ENCODE peak calls at places on chromosomes 16 and 17, in seven cellular contexts. A, H, P, T, M, X and K are unnamed samples.
A peak's percentile ranks its signal among the peaks of the same experiment; 100 is the strongest.

GRCh38 chr17:82345151-82345976 is 11.8 kb upstream of the SECTM1 start:
- DNase-seq in A (no peak), H (no peak), P (no peak), T (no peak), M (no peak), X (no peak), K (no peak)

GRCh38 chr17:4934173-4934979 is 2.3 kb downstream of the GP1BA start:
- DNase-seq in A (peak; percentile 75), H (no peak), P (no peak), T (no peak), M (peak; percentile 20), X (peak; percentile 69), K (no peak)

GRCh38 chr17:56125830-56126819 is 27.1 kb upstream of the ANKFN1 start:
- DNase-seq in A (no peak), H (no peak), P (peak; percentile 52), T (peak; percentile 46), M (peak; percentile 56), X (no peak), K (no peak)

GRCh38 chr17:29776026-29776425 is 153.3 kb upstream of the CORO6 start:
- DNase-seq in A (no peak), H (no peak), P (no peak), T (no peak), M (no peak), X (no peak), K (no peak)

GRCh38 chr17:73489333-73489732 is 154.9 kb downstream of the SDK2 start:
- DNase-seq in A (no peak), H (no peak), P (no peak), T (no peak), M (no peak), X (no peak), K (no peak)

GRCh38 chr17:50892101-50892776 is 26.1 kb upstream of the TOB1 start:
- DNase-seq in A (no peak), H (no peak), P (no peak), T (no peak), M (no peak), X (peak; percentile 2), K (no peak)

GRCh38 chr17:39863918-39864746 is at the start of gene IKZF3:
- DNase-seq in A (no peak), H (peak; percentile 64), P (no peak), T (no peak), M (peak; percentile 35), X (peak; percentile 84), K (no peak)

GRCh38 chr17:4221163-4221562 is 42.6 kb downstream of the ANKFY1 start:
- DNase-seq in A (no peak), H (no peak), P (no peak), T (no peak), M (no peak), X (no peak), K (no peak)

GRCh38 chr17:6752068-6752909 is 3.6 kb upstream of the XAF1 start:
- DNase-seq in A (peak; percentile 78), H (no peak), P (no peak), T (peak; percentile 55), M (peak; percentile 96), X (no peak), K (peak; percentile 47)

GRCh38 chr16:61890346-61890745 is 145.9 kb downstream of the CDH8 start:
- DNase-seq in A (no peak), H (no peak), P (no peak), T (no peak), M (no peak), X (no peak), K (no peak)

GRCh38 chr16:85673529-85674417 is 15.0 kb downstream of the GINS2 start:
- DNase-seq in A (no peak), H (no peak), P (no peak), T (no peak), M (peak; percentile 95), X (peak; percentile 89), K (no peak)

GRCh38 chr16:66365588-66365987 is 903 bp upstream of the CDH5 start:
- DNase-seq in A (no peak), H (no peak), P (no peak), T (peak; percentile 52), M (peak; percentile 80), X (no peak), K (peak; percentile 39)

GRCh38 chr17:12790806-12791148 is 1.5 kb downstream of the ARHGAP44 start:
- DNase-seq in A (no peak), H (no peak), P (no peak), T (no peak), M (no peak), X (no peak), K (no peak)

GRCh38 chr16:49440156-49441065 is 66.8 kb downstream of the C16orf78 start:
- DNase-seq in A (no peak), H (no peak), P (no peak), T (no peak), M (no peak), X (no peak), K (no peak)

GRCh38 chr16:57364143-57364542 is 5.6 kb downstream of the CCL22 start:
- DNase-seq in A (no peak), H (no peak), P (no peak), T (no peak), M (no peak), X (no peak), K (no peak)

GRCh38 chr16:11401161-11402050 is 56.1 kb downstream of the RMI2 start:
- DNase-seq in A (peak; percentile 81), H (no peak), P (no peak), T (no peak), M (no peak), X (peak; percentile 95), K (no peak)

GRCh38 chr16:69071036-69071435 is 34.4 kb upstream of the HAS3 start:
- DNase-seq in A (no peak), H (no peak), P (no peak), T (no peak), M (no peak), X (no peak), K (no peak)

GRCh38 chr16:27330542-27330941 is 16.8 kb downstream of the IL4R start:
- DNase-seq in A (no peak), H (no peak), P (no peak), T (peak; percentile 53), M (peak; percentile 62), X (no peak), K (peak; percentile 95)

GRCh38 chr16:31010539-31010938 is at the start of gene STX1B:
- DNase-seq in A (no peak), H (no peak), P (no peak), T (no peak), M (no peak), X (no peak), K (peak; percentile 43)

DNA sequence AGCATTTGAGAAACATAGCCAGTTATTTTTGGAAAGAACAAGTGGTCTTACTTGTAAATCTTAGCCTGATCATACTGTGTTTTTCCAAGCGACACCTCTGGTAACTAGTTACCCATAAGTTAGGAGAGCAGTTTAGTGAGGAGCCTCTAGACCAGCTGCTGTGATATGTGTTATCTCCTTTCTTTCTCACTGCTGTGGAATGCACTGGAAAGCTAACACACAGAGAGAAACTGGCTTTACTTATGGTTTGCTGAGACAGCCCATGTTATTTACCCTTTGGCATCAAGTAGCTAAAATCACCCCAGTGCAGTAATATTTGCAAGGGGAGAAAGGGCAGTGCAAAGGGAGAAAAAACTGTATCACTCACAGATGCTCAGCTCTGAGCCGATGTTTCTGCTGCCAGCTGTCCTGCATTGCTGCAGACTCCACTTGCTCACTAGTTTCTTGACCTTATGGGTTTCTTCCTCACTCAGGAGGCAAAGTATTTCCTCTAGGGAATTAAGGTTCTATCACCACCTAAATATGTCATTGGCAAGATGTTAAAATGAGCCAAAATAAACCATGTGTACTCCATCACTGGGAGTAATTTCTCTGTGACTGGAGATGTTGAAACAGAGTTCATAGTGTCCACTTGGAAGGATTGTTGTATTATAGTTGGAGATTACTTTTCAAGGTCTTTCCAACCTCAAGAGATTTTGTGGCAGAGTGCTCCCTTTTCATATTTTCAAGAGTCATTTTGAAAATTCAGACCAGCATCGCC is 2.3 kb downstream of the RBFOX1 start:
- DNase-seq in A (no peak), H (no peak), P (no peak), T (no peak), M (no peak), X (no peak), K (no peak)
- TF ChIP-seq POLR2A in A (no peak), H (no peak), P (no peak), T (no peak), M (no peak), X (no peak), K (no peak)

DNA sequence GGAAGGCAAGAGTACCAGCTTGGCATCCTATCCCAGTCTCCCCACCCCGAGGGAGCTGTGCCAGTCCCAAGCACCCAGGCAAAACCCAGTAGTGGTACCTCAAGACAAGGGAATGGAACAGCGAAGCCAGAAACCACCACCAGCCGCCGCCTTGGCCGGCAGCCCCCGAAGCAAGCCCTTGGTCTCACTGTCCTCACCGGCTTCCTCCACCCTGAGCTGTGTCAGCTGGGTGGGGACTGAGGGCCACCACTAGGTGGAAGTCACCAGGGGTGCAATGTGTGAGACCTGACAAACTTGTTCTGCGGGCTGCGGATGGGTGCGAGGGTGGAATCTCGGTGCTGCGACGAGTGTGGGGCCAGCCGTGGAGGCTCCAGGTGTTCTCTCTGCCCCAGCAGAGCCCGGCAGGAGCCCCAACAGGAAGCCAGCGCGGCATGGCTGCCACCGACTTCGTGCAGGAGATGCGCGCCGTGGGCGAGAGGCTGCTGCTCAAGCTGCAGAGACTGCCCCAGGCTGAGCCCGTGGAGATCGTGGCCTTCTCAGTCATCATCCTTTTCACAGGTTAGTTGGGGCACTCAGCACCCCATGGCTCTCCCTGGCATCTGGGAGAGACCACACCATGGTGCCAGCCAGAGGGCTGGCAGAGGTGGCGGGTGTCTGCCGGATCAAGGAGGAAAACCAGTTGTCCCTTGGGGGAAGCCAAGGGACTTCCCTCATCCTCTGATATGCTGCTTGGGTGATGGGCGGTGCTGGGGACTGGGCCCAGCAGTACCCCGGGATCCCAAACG is 6.7 kb downstream of the SMIM5 start:
- DNase-seq in A (no peak), H (no peak), P (no peak), T (no peak), M (no peak), X (peak; percentile 83), K (no peak)
- TF ChIP-seq POLR2A in A (no peak), H (no peak), P (no peak), T (no peak), M (no peak), X (no peak), K (no peak)

GRCh38 chr17:18980682-18981384 is 23.7 kb downstream of the FAM83G start:
- DNase-seq in A (no peak), H (no peak), P (no peak), T (no peak), M (no peak), X (no peak), K (no peak)
- TF ChIP-seq POLR2A in A (no peak), H (no peak), P (no peak), T (no peak), M (no peak), X (no peak), K (no peak)

GRCh38 chr16:22193134-22193411 is 13.0 kb upstream of the EEF2K start:
- DNase-seq in A (no peak), H (no peak), P (no peak), T (no peak), M (no peak), X (no peak), K (no peak)

GRCh38 chr16:22195695-22196558 is 10.2 kb upstream of the EEF2K start:
- DNase-seq in A (no peak), H (peak; percentile 60), P (peak; percentile 72), T (peak; percentile 95), M (peak; percentile 98), X (peak; percentile 94), K (peak; percentile 95)

GRCh38 chr16:22192261-22193133 is 13.6 kb upstream of the EEF2K start:
- DNase-seq in A (no peak), H (no peak), P (no peak), T (peak; percentile 91), M (peak; percentile 99), X (peak; percentile 78), K (peak; percentile 81)

GRCh38 chr16:22195445-22195694 is 10.7 kb upstream of the EEF2K start:
- DNase-seq in A (no peak), H (no peak), P (no peak), T (no peak), M (no peak), X (no peak), K (no peak)

GRCh38 chr16:22194707-22195444 is 11.2 kb upstream of the EEF2K start:
- DNase-seq in A (no peak), H (no peak), P (no peak), T (no peak), M (no peak), X (no peak), K (no peak)
- TF ChIP-seq POLR2A in A (no peak), H (no peak), P (no peak), T (no peak), M (no peak), X (no peak), K (no peak)